ENCODE peak calls at places on chromosomes 12 and 14, in five cellular contexts. One of them, this sample, is unnamed.

GRCh38 chr14:84209021-84209420 is 1320.9 kb upstream of the FLRT2 start:
- DNase-seq in BE2C: no peak
- DNase-seq in GM12865: no peak
- DNase-seq in astrocyte of the spinal cord: no peak
- DNase-seq in tibial nerve: no peak
- DNase-seq in this sample: no peak

GRCh38 chr14:53151523-53151866 is 1.6 kb downstream of the DDHD1 start:
- DNase-seq in BE2C: no peak
- DNase-seq in GM12865: no peak
- DNase-seq in astrocyte of the spinal cord: peak; percentile 19
- DNase-seq in tibial nerve: no peak
- DNase-seq in this sample: no peak

GRCh38 chr14:55915464-55915863 is 202.7 kb upstream of the PELI2 start:
- DNase-seq in BE2C: no peak
- DNase-seq in GM12865: no peak
- DNase-seq in astrocyte of the spinal cord: peak; percentile 59
- DNase-seq in tibial nerve: peak; percentile 14
- DNase-seq in this sample: no peak

GRCh38 chr12:12210983-12211382 is 55.9 kb downstream of the LRP6 start:
- DNase-seq in BE2C: no peak
- DNase-seq in GM12865: peak; percentile 33
- DNase-seq in astrocyte of the spinal cord: no peak
- DNase-seq in tibial nerve: no peak
- DNase-seq in this sample: no peak

GRCh38 chr12:52352951-52353350 is 14.3 kb downstream of the KRT85 start:
- DNase-seq in BE2C: no peak
- DNase-seq in GM12865: no peak
- DNase-seq in astrocyte of the spinal cord: no peak
- DNase-seq in tibial nerve: no peak
- DNase-seq in this sample: no peak

GRCh38 chr12:70154960-70155589 is 88.2 kb upstream of the CNOT2 start:
- DNase-seq in BE2C: no peak
- DNase-seq in GM12865: no peak
- DNase-seq in astrocyte of the spinal cord: peak; percentile 27
- DNase-seq in tibial nerve: no peak
- DNase-seq in this sample: no peak

GRCh38 chr12:67047634-67048033 is 221.5 kb upstream of the CAND1 start:
- DNase-seq in BE2C: no peak
- DNase-seq in GM12865: no peak
- DNase-seq in astrocyte of the spinal cord: no peak
- DNase-seq in tibial nerve: no peak
- DNase-seq in this sample: no peak

GRCh38 chr12:129868566-129868965 is 35.3 kb downstream of the TMEM132D start:
- DNase-seq in BE2C: no peak
- DNase-seq in GM12865: no peak
- DNase-seq in astrocyte of the spinal cord: no peak
- DNase-seq in tibial nerve: no peak
- DNase-seq in this sample: no peak

GRCh38 chr14:56798447-56799326 is 11.6 kb downstream of the OTX2 start:
- DNase-seq in BE2C: no peak
- DNase-seq in GM12865: no peak
- DNase-seq in astrocyte of the spinal cord: no peak
- DNase-seq in tibial nerve: no peak
- DNase-seq in this sample: no peak

GRCh38 chr12:68899251-68899771 is 33.7 kb downstream of the CPM start:
- DNase-seq in BE2C: no peak
- DNase-seq in GM12865: no peak
- DNase-seq in astrocyte of the spinal cord: peak; percentile 79
- DNase-seq in tibial nerve: peak; percentile 30
- DNase-seq in this sample: peak; percentile 93

GRCh38 chr12:104520242-104520900 is 63.6 kb downstream of the CHST11 start:
- DNase-seq in BE2C: peak; percentile 88
- DNase-seq in GM12865: peak; percentile 77
- DNase-seq in astrocyte of the spinal cord: no peak
- DNase-seq in tibial nerve: no peak
- DNase-seq in this sample: no peak

GRCh38 chr14:77141592-77142288 is at the start of gene ZDHHC22:
- DNase-seq in BE2C: peak; percentile 60
- DNase-seq in GM12865: no peak
- DNase-seq in astrocyte of the spinal cord: no peak
- DNase-seq in tibial nerve: no peak
- DNase-seq in this sample: peak; percentile 30

GRCh38 chr12:96719671-96720362 is 187.2 kb upstream of the NEDD1 start:
- DNase-seq in BE2C: no peak
- DNase-seq in GM12865: peak; percentile 66
- DNase-seq in astrocyte of the spinal cord: peak; percentile 64
- DNase-seq in tibial nerve: no peak
- DNase-seq in this sample: peak; percentile 19

GRCh38 chr14:94077823-94078222 is 3.2 kb downstream of the DDX24 start:
- DNase-seq in BE2C: no peak
- DNase-seq in GM12865: no peak
- DNase-seq in astrocyte of the spinal cord: no peak
- DNase-seq in tibial nerve: no peak
- DNase-seq in this sample: no peak
- H3K4me3 ChIP-seq in BE2C: no peak overlapping the region
- H3K4me3 ChIP-seq in GM12865: no peak overlapping the region
- H3K4me3 ChIP-seq in astrocyte of the spinal cord: no peak overlapping the region
- H3K4me3 ChIP-seq in tibial nerve: peak overlapping the region; percentile 88
- H3K4me3 ChIP-seq in this sample: peak overlapping the region; percentile 71

DNA sequence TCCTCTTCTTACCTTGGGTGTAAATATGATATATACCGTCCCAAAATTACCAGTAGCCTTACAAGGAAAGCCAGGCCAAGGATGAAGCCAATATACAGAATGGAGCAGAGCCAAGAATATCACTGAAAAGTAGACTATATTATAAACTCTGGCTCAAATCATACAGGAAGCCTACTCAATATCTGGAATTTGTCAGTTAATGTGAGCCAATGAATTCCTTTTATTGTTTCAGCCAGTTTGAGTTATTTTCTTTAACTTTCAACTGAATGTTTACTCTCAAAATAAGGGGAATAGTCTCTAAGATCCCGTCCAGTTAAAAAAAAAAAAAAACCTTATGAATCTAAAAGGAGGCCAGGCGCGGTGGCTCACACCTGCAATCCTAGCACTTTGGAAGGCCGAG is 9.8 kb upstream of the DENND5B start:
- DNase-seq in BE2C: no peak
- DNase-seq in GM12865: no peak
- DNase-seq in astrocyte of the spinal cord: no peak
- DNase-seq in tibial nerve: no peak
- DNase-seq in this sample: no peak
- H3K4me3 ChIP-seq in BE2C: no peak overlapping the region
- H3K4me3 ChIP-seq in GM12865: no peak overlapping the region
- H3K4me3 ChIP-seq in astrocyte of the spinal cord: no peak overlapping the region
- H3K4me3 ChIP-seq in tibial nerve: no peak overlapping the region
- H3K4me3 ChIP-seq in this sample: no peak overlapping the region

GRCh38 chr12:118188690-118189371 is 52.9 kb downstream of the PEBP1 start:
- DNase-seq in BE2C: no peak
- DNase-seq in GM12865: no peak
- DNase-seq in astrocyte of the spinal cord: peak; percentile 69
- DNase-seq in tibial nerve: peak; percentile 32
- DNase-seq in this sample: peak; percentile 50

GRCh38 chr12:118187746-118188390 is 51.9 kb downstream of the PEBP1 start:
- DNase-seq in BE2C: no peak
- DNase-seq in GM12865: no peak
- DNase-seq in astrocyte of the spinal cord: no peak
- DNase-seq in tibial nerve: no peak
- DNase-seq in this sample: no peak

GRCh38 chr12:118190266-118190665 is 54.3 kb downstream of the PEBP1 start:
- DNase-seq in BE2C: peak; percentile 15
- DNase-seq in GM12865: no peak
- DNase-seq in astrocyte of the spinal cord: peak; percentile 53
- DNase-seq in tibial nerve: no peak
- DNase-seq in this sample: peak; percentile 18

GRCh38 chr12:118193477-118193876 is 57.6 kb downstream of the PEBP1 start:
- DNase-seq in BE2C: no peak
- DNase-seq in GM12865: no peak
- DNase-seq in astrocyte of the spinal cord: no peak
- DNase-seq in tibial nerve: no peak
- DNase-seq in this sample: no peak

DNA sequence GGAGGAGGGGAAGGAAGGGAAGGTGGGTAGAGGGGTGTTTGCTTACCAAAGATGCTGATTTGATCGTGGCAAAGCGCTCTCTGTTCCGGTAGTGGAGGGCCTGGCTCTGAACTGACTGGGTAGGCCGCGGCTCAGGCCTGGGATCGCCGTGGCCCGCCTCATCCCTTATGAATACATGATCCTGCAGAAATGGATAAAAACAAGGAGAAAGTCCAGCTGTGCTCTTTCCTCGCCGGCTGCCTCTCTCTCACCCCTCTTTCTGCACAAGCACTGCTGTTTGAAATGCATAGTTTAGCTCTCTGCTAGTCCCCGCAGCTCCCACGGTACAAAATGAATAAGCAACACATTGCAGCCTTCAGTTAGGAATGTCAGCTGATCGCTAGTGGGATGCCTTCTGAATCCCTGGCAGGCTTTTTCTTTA is 53.8 kb downstream of the PEBP1 start:
- DNase-seq in BE2C: peak; percentile 63
- DNase-seq in GM12865: no peak
- DNase-seq in astrocyte of the spinal cord: peak; percentile 66
- DNase-seq in tibial nerve: peak; percentile 18
- DNase-seq in this sample: peak; percentile 56
- H3K4me3 ChIP-seq in BE2C: peak overlapping the region; percentile 54
- H3K4me3 ChIP-seq in GM12865: no peak overlapping the region
- H3K4me3 ChIP-seq in astrocyte of the spinal cord: peak overlapping the region; percentile 46
- H3K4me3 ChIP-seq in tibial nerve: peak overlapping the region; percentile 44
- H3K4me3 ChIP-seq in this sample: peak overlapping the region; percentile 64

GRCh38 chr14:33948143-33948962 is 2.5 kb downstream of the EGLN3 start:
- DNase-seq in BE2C: no peak
- DNase-seq in GM12865: no peak
- DNase-seq in astrocyte of the spinal cord: no peak
- DNase-seq in tibial nerve: no peak
- DNase-seq in this sample: no peak
- H3K4me3 ChIP-seq in BE2C: peak overlapping the region; percentile 97
- H3K4me3 ChIP-seq in GM12865: no peak overlapping the region
- H3K4me3 ChIP-seq in astrocyte of the spinal cord: no peak overlapping the region
- H3K4me3 ChIP-seq in tibial nerve: peak overlapping the region; percentile 67
- H3K4me3 ChIP-seq in this sample: no peak overlapping the region

GRCh38 chr14:88565427-88565826 is 2.6 kb downstream of the ZC3H14 start:
- DNase-seq in BE2C: no peak
- DNase-seq in GM12865: no peak
- DNase-seq in astrocyte of the spinal cord: no peak
- DNase-seq in tibial nerve: no peak
- DNase-seq in this sample: no peak

GRCh38 chr14:88563845-88564244 is 1.0 kb downstream of the ZC3H14 start:
- DNase-seq in BE2C: no peak
- DNase-seq in GM12865: no peak
- DNase-seq in astrocyte of the spinal cord: no peak
- DNase-seq in tibial nerve: no peak
- DNase-seq in this sample: no peak

GRCh38 chr14:88562532-88562830 is 356 bp upstream of the ZC3H14 start:
- DNase-seq in BE2C: no peak
- DNase-seq in GM12865: no peak
- DNase-seq in astrocyte of the spinal cord: no peak
- DNase-seq in tibial nerve: no peak
- DNase-seq in this sample: no peak

GRCh38 chr14:88559852-88560251 is 3.0 kb upstream of the ZC3H14 start:
- DNase-seq in BE2C: no peak
- DNase-seq in GM12865: no peak
- DNase-seq in astrocyte of the spinal cord: peak; percentile 64
- DNase-seq in tibial nerve: no peak
- DNase-seq in this sample: peak; percentile 82

DNA sequence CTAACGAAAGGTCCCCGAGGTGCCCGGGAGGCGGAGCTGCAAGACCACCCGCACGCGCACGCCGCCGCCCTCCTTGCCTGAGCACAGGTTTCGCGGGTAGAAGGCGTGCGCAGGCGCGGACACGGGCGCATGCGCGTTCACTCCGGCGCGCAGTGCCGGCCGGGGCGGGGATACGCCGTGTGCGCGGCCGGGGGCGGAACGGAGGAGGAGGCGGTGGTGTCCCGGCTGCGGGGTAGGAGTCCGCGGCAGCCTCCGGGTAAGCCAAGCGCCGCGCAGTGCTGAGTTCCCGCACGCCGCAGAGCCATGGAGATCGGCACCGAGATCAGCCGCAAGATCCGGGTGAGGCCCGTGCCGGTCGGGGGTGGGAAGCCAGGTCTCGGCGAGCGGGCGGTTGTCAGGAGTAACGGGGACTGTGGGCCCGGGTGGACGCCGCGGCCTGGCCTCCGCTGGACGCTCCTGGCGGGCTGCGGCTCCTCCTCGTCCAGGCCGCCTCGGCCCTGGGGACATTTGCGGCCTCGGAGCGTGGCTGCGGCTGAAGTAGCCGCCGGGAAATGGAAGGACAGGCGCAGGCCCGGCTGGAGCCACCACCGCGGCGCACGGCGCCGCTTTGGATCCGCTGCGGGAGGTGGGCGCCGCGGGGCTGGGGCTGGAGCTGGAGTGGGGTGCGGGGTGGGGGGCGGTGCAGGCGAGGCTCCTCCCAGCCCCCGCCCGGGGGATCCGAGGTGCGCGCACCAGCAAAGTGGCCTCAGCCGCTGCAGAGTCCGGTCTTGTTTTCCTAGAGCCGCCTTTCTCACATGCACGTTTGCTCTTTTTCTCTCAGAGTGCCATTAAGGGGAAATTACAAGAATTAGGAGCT is at the start of gene ZC3H14:
- DNase-seq in BE2C: peak; percentile 94
- DNase-seq in GM12865: peak; percentile 94
- DNase-seq in astrocyte of the spinal cord: peak; percentile 88
- DNase-seq in tibial nerve: peak; percentile 58
- DNase-seq in this sample: peak; percentile 95
- H3K4me3 ChIP-seq in BE2C: peak within 1 kb of the TSS; percentile 78
- H3K4me3 ChIP-seq in GM12865: peak within 1 kb of the TSS; percentile 95
- H3K4me3 ChIP-seq in astrocyte of the spinal cord: peak within 1 kb of the TSS; percentile 74
- H3K4me3 ChIP-seq in tibial nerve: peak within 1 kb of the TSS; percentile 88
- H3K4me3 ChIP-seq in this sample: peak within 1 kb of the TSS; percentile 88